ENCODE peak calls at places on chromosome 4, in eight cellular contexts. One of them, this sample, is unnamed.

GRCh38 chr4:159075531-159075932 is 27.3 kb upstream of the RAPGEF2 start:
- DNase-seq in CD8-positive, alpha-beta memory T cell: no peak
- DNase-seq in aorta: no peak
- DNase-seq in CD4-positive, alpha-beta memory T cell: no peak
- DNase-seq in right atrium auricular region: no peak
- DNase-seq in naive thymus-derived CD4-positive, alpha-beta T cell: no peak
- DNase-seq in coronary artery: no peak
- DNase-seq in tibial nerve: no peak
- DNase-seq in this sample: no peak

GRCh38 chr4:153205028-153205648 is 895 bp downstream of the TRIM2 start:
- DNase-seq in CD8-positive, alpha-beta memory T cell: peak
- DNase-seq in aorta: no peak
- DNase-seq in CD4-positive, alpha-beta memory T cell: peak
- DNase-seq in right atrium auricular region: no peak
- DNase-seq in naive thymus-derived CD4-positive, alpha-beta T cell: no peak
- DNase-seq in coronary artery: no peak
- DNase-seq in tibial nerve: no peak
- DNase-seq in this sample: no peak

GRCh38 chr4:75995727-75996126 is 5.0 kb upstream of the SDAD1 start:
- DNase-seq in CD8-positive, alpha-beta memory T cell: no peak
- DNase-seq in aorta: no peak
- DNase-seq in CD4-positive, alpha-beta memory T cell: peak
- DNase-seq in right atrium auricular region: no peak
- DNase-seq in naive thymus-derived CD4-positive, alpha-beta T cell: no peak
- DNase-seq in coronary artery: no peak
- DNase-seq in tibial nerve: no peak
- DNase-seq in this sample: peak

GRCh38 chr4:78360466-78360865 is 191.1 kb upstream of the ANXA3 start:
- DNase-seq in CD8-positive, alpha-beta memory T cell: no peak
- DNase-seq in aorta: no peak
- DNase-seq in CD4-positive, alpha-beta memory T cell: no peak
- DNase-seq in right atrium auricular region: no peak
- DNase-seq in naive thymus-derived CD4-positive, alpha-beta T cell: no peak
- DNase-seq in coronary artery: no peak
- DNase-seq in tibial nerve: no peak
- DNase-seq in this sample: no peak

GRCh38 chr4:110064295-110064694 is 134.1 kb downstream of the ELOVL6 start:
- DNase-seq in CD8-positive, alpha-beta memory T cell: no peak
- DNase-seq in aorta: no peak
- DNase-seq in CD4-positive, alpha-beta memory T cell: no peak
- DNase-seq in right atrium auricular region: no peak
- DNase-seq in naive thymus-derived CD4-positive, alpha-beta T cell: no peak
- DNase-seq in coronary artery: no peak
- DNase-seq in tibial nerve: no peak
- DNase-seq in this sample: no peak

GRCh38 chr4:68655764-68656444 is 14.5 kb downstream of the UGT2B15 start:
- DNase-seq in CD8-positive, alpha-beta memory T cell: no peak
- DNase-seq in aorta: no peak
- DNase-seq in CD4-positive, alpha-beta memory T cell: no peak
- DNase-seq in right atrium auricular region: no peak
- DNase-seq in naive thymus-derived CD4-positive, alpha-beta T cell: no peak
- DNase-seq in coronary artery: no peak
- DNase-seq in tibial nerve: no peak
- DNase-seq in this sample: no peak

GRCh38 chr4:17577660-17578481 is 873 bp downstream of the LAP3 start:
- DNase-seq in CD8-positive, alpha-beta memory T cell: no peak
- DNase-seq in aorta: peak
- DNase-seq in CD4-positive, alpha-beta memory T cell: no peak
- DNase-seq in right atrium auricular region: peak
- DNase-seq in naive thymus-derived CD4-positive, alpha-beta T cell: no peak
- DNase-seq in coronary artery: no peak
- DNase-seq in tibial nerve: peak
- DNase-seq in this sample: no peak

GRCh38 chr4:157270108-157270507 is 49.6 kb downstream of the GRIA2 start:
- DNase-seq in CD8-positive, alpha-beta memory T cell: peak
- DNase-seq in aorta: no peak
- DNase-seq in CD4-positive, alpha-beta memory T cell: no peak
- DNase-seq in right atrium auricular region: no peak
- DNase-seq in naive thymus-derived CD4-positive, alpha-beta T cell: no peak
- DNase-seq in coronary artery: no peak
- DNase-seq in tibial nerve: no peak
- DNase-seq in this sample: no peak

GRCh38 chr4:952881-953573 is 20.3 kb downstream of the DGKQ start:
- DNase-seq in CD8-positive, alpha-beta memory T cell: peak
- DNase-seq in aorta: peak
- DNase-seq in CD4-positive, alpha-beta memory T cell: no peak
- DNase-seq in right atrium auricular region: no peak
- DNase-seq in naive thymus-derived CD4-positive, alpha-beta T cell: no peak
- DNase-seq in coronary artery: no peak
- DNase-seq in tibial nerve: no peak
- DNase-seq in this sample: no peak

GRCh38 chr4:138897818-138898226 is 117.8 kb upstream of the NOCT start:
- DNase-seq in CD8-positive, alpha-beta memory T cell: no peak
- DNase-seq in aorta: no peak
- DNase-seq in CD4-positive, alpha-beta memory T cell: no peak
- DNase-seq in right atrium auricular region: no peak
- DNase-seq in naive thymus-derived CD4-positive, alpha-beta T cell: no peak
- DNase-seq in coronary artery: no peak
- DNase-seq in tibial nerve: no peak
- DNase-seq in this sample: no peak

GRCh38 chr4:2322227-2322626 is 60.3 kb upstream of the MXD4 start:
- DNase-seq in CD8-positive, alpha-beta memory T cell: no peak
- DNase-seq in aorta: peak
- DNase-seq in CD4-positive, alpha-beta memory T cell: no peak
- DNase-seq in right atrium auricular region: peak
- DNase-seq in naive thymus-derived CD4-positive, alpha-beta T cell: no peak
- DNase-seq in coronary artery: no peak
- DNase-seq in tibial nerve: no peak
- DNase-seq in this sample: no peak

GRCh38 chr4:15755321-15755750 is 22.8 kb upstream of the CD38 start:
- DNase-seq in CD8-positive, alpha-beta memory T cell: no peak
- DNase-seq in aorta: no peak
- DNase-seq in CD4-positive, alpha-beta memory T cell: no peak
- DNase-seq in right atrium auricular region: no peak
- DNase-seq in naive thymus-derived CD4-positive, alpha-beta T cell: no peak
- DNase-seq in coronary artery: no peak
- DNase-seq in tibial nerve: no peak
- DNase-seq in this sample: no peak

GRCh38 chr4:122826000-122826595 is 533 bp upstream of the FGF2 start:
- DNase-seq in CD8-positive, alpha-beta memory T cell: no peak
- DNase-seq in aorta: no peak
- DNase-seq in CD4-positive, alpha-beta memory T cell: no peak
- DNase-seq in right atrium auricular region: no peak
- DNase-seq in naive thymus-derived CD4-positive, alpha-beta T cell: no peak
- DNase-seq in coronary artery: no peak
- DNase-seq in tibial nerve: no peak
- DNase-seq in this sample: no peak

GRCh38 chr4:98997176-98997575 is 1.7 kb downstream of the METAP1 start:
- DNase-seq in CD8-positive, alpha-beta memory T cell: no peak
- DNase-seq in aorta: no peak
- DNase-seq in CD4-positive, alpha-beta memory T cell: no peak
- DNase-seq in right atrium auricular region: no peak
- DNase-seq in naive thymus-derived CD4-positive, alpha-beta T cell: no peak
- DNase-seq in coronary artery: no peak
- DNase-seq in tibial nerve: no peak
- DNase-seq in this sample: no peak

GRCh38 chr4:98996056-98996941 is 778 bp downstream of the METAP1 start:
- DNase-seq in CD8-positive, alpha-beta memory T cell: no peak
- DNase-seq in aorta: no peak
- DNase-seq in CD4-positive, alpha-beta memory T cell: peak
- DNase-seq in right atrium auricular region: no peak
- DNase-seq in naive thymus-derived CD4-positive, alpha-beta T cell: no peak
- DNase-seq in coronary artery: no peak
- DNase-seq in tibial nerve: no peak
- DNase-seq in this sample: no peak

GRCh38 chr4:99008051-99008450 is 12.5 kb downstream of the METAP1 start:
- DNase-seq in CD8-positive, alpha-beta memory T cell: no peak
- DNase-seq in aorta: no peak
- DNase-seq in CD4-positive, alpha-beta memory T cell: no peak
- DNase-seq in right atrium auricular region: no peak
- DNase-seq in naive thymus-derived CD4-positive, alpha-beta T cell: no peak
- DNase-seq in coronary artery: no peak
- DNase-seq in tibial nerve: no peak
- DNase-seq in this sample: no peak

DNA sequence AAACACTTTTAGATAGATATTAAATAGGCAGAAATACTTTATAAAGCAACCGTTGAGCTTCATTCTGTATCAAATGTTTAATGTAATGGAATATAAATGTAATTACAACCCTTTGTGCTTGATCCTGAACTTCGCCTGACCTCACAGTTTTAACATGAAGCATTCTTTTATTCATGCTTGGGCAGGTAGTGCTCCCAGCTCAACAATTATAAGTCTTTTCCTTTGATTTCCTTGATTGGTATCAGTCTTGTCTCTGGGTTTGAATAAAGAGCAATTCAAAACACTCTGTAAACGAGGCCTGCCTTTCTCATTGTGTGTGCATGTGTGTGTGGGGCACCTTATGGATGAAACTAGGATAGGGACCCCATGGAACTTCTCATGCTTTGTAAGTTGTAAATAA is 6.8 kb downstream of the METAP1 start:
- DNase-seq in CD8-positive, alpha-beta memory T cell: no peak
- DNase-seq in aorta: no peak
- DNase-seq in CD4-positive, alpha-beta memory T cell: no peak
- DNase-seq in right atrium auricular region: no peak
- DNase-seq in naive thymus-derived CD4-positive, alpha-beta T cell: no peak
- DNase-seq in coronary artery: no peak
- DNase-seq in tibial nerve: no peak
- DNase-seq in this sample: no peak
- H3K4me3 ChIP-seq in CD8-positive, alpha-beta memory T cell: no peak
- H3K4me3 ChIP-seq in aorta: no peak
- H3K4me3 ChIP-seq in CD4-positive, alpha-beta memory T cell: no peak
- H3K4me3 ChIP-seq in right atrium auricular region: no peak
- H3K4me3 ChIP-seq in naive thymus-derived CD4-positive, alpha-beta T cell: no peak
- H3K4me3 ChIP-seq in coronary artery: no peak
- H3K4me3 ChIP-seq in tibial nerve: no peak
- H3K4me3 ChIP-seq in this sample: no peak

GRCh38 chr4:185211641-185212040 is 2.2 kb downstream of the SNX25 start:
- DNase-seq in CD8-positive, alpha-beta memory T cell: no peak
- DNase-seq in aorta: no peak
- DNase-seq in CD4-positive, alpha-beta memory T cell: no peak
- DNase-seq in right atrium auricular region: no peak
- DNase-seq in naive thymus-derived CD4-positive, alpha-beta T cell: no peak
- DNase-seq in coronary artery: no peak
- DNase-seq in tibial nerve: no peak
- DNase-seq in this sample: no peak
- H3K4me3 ChIP-seq in CD8-positive, alpha-beta memory T cell: no peak
- H3K4me3 ChIP-seq in aorta: peak
- H3K4me3 ChIP-seq in CD4-positive, alpha-beta memory T cell: no peak
- H3K4me3 ChIP-seq in right atrium auricular region: peak
- H3K4me3 ChIP-seq in naive thymus-derived CD4-positive, alpha-beta T cell: no peak
- H3K4me3 ChIP-seq in coronary artery: peak
- H3K4me3 ChIP-seq in tibial nerve: no peak
- H3K4me3 ChIP-seq in this sample: no peak

GRCh38 chr4:4870493-4871266 is 11.2 kb downstream of the MSX1 start:
- DNase-seq in CD8-positive, alpha-beta memory T cell: no peak
- DNase-seq in aorta: no peak
- DNase-seq in CD4-positive, alpha-beta memory T cell: no peak
- DNase-seq in right atrium auricular region: no peak
- DNase-seq in naive thymus-derived CD4-positive, alpha-beta T cell: no peak
- DNase-seq in coronary artery: no peak
- DNase-seq in tibial nerve: no peak
- DNase-seq in this sample: no peak

GRCh38 chr4:4869380-4869723 is 9.9 kb downstream of the MSX1 start:
- DNase-seq in CD8-positive, alpha-beta memory T cell: no peak
- DNase-seq in aorta: no peak
- DNase-seq in CD4-positive, alpha-beta memory T cell: no peak
- DNase-seq in right atrium auricular region: no peak
- DNase-seq in naive thymus-derived CD4-positive, alpha-beta T cell: no peak
- DNase-seq in coronary artery: no peak
- DNase-seq in tibial nerve: no peak
- DNase-seq in this sample: no peak

GRCh38 chr4:4872148-4872903 is 12.9 kb downstream of the MSX1 start:
- DNase-seq in CD8-positive, alpha-beta memory T cell: no peak
- DNase-seq in aorta: no peak
- DNase-seq in CD4-positive, alpha-beta memory T cell: no peak
- DNase-seq in right atrium auricular region: no peak
- DNase-seq in naive thymus-derived CD4-positive, alpha-beta T cell: no peak
- DNase-seq in coronary artery: no peak
- DNase-seq in tibial nerve: no peak
- DNase-seq in this sample: no peak

GRCh38 chr4:4869731-4870483 is 10.4 kb downstream of the MSX1 start:
- DNase-seq in CD8-positive, alpha-beta memory T cell: no peak
- DNase-seq in aorta: no peak
- DNase-seq in CD4-positive, alpha-beta memory T cell: no peak
- DNase-seq in right atrium auricular region: no peak
- DNase-seq in naive thymus-derived CD4-positive, alpha-beta T cell: no peak
- DNase-seq in coronary artery: no peak
- DNase-seq in tibial nerve: no peak
- DNase-seq in this sample: no peak

GRCh38 chr4:4871267-4872147 is 12.0 kb downstream of the MSX1 start:
- DNase-seq in CD8-positive, alpha-beta memory T cell: no peak
- DNase-seq in aorta: no peak
- DNase-seq in CD4-positive, alpha-beta memory T cell: no peak
- DNase-seq in right atrium auricular region: no peak
- DNase-seq in naive thymus-derived CD4-positive, alpha-beta T cell: no peak
- DNase-seq in coronary artery: no peak
- DNase-seq in tibial nerve: no peak
- DNase-seq in this sample: no peak
- H3K4me3 ChIP-seq in CD8-positive, alpha-beta memory T cell: no peak
- H3K4me3 ChIP-seq in aorta: no peak
- H3K4me3 ChIP-seq in CD4-positive, alpha-beta memory T cell: no peak
- H3K4me3 ChIP-seq in right atrium auricular region: no peak
- H3K4me3 ChIP-seq in naive thymus-derived CD4-positive, alpha-beta T cell: no peak
- H3K4me3 ChIP-seq in coronary artery: peak
- H3K4me3 ChIP-seq in tibial nerve: no peak
- H3K4me3 ChIP-seq in this sample: no peak

GRCh38 chr4:118772149-118773081 is 63.5 kb downstream of the SEC24D start:
- DNase-seq in CD8-positive, alpha-beta memory T cell: no peak
- DNase-seq in aorta: no peak
- DNase-seq in CD4-positive, alpha-beta memory T cell: peak
- DNase-seq in right atrium auricular region: no peak
- DNase-seq in naive thymus-derived CD4-positive, alpha-beta T cell: no peak
- DNase-seq in coronary artery: no peak
- DNase-seq in tibial nerve: no peak
- DNase-seq in this sample: peak
- H3K4me3 ChIP-seq in CD8-positive, alpha-beta memory T cell: no peak
- H3K4me3 ChIP-seq in aorta: peak
- H3K4me3 ChIP-seq in CD4-positive, alpha-beta memory T cell: no peak
- H3K4me3 ChIP-seq in right atrium auricular region: no peak
- H3K4me3 ChIP-seq in naive thymus-derived CD4-positive, alpha-beta T cell: no peak
- H3K4me3 ChIP-seq in coronary artery: peak
- H3K4me3 ChIP-seq in tibial nerve: peak
- H3K4me3 ChIP-seq in this sample: no peak

DNA sequence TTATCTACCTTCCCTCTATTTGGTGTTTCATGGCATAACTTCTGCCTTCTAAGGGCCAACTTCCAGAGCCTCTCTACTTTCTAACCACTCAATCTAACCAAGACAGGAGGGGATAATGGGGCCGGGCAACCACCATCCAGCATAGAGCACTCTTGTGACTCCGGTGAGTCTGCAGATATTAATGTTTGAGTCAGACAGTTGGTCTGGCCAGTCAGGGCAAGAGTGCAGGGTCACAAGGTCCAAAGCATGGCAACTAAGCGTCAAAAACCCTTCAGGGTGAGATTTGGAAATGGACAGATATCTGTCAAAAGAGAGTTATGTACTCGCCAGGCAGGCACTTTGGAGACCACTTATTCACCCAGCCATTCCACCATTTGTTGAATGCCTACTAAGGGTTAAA is 105.0 kb downstream of the PALLD start:
- DNase-seq in CD8-positive, alpha-beta memory T cell: no peak
- DNase-seq in aorta: no peak
- DNase-seq in CD4-positive, alpha-beta memory T cell: no peak
- DNase-seq in right atrium auricular region: no peak
- DNase-seq in naive thymus-derived CD4-positive, alpha-beta T cell: no peak
- DNase-seq in coronary artery: no peak
- DNase-seq in tibial nerve: no peak
- DNase-seq in this sample: no peak
- H3K4me3 ChIP-seq in CD8-positive, alpha-beta memory T cell: no peak
- H3K4me3 ChIP-seq in aorta: no peak
- H3K4me3 ChIP-seq in CD4-positive, alpha-beta memory T cell: no peak
- H3K4me3 ChIP-seq in right atrium auricular region: no peak
- H3K4me3 ChIP-seq in naive thymus-derived CD4-positive, alpha-beta T cell: no peak
- H3K4me3 ChIP-seq in coronary artery: no peak
- H3K4me3 ChIP-seq in tibial nerve: no peak
- H3K4me3 ChIP-seq in this sample: no peak